ENCODE peak calls at places on chromosomes 2 and 18, in eight cellular contexts. J is right lobe of liver, T is tibial artery, Z is cardiac muscle cell, L is left ventricle myocardium inferior, Q is A549, O is mammary epithelial cell, U is H9. P is an unnamed sample.

GRCh38 chr2:105455488-105455991 is 56.7 kb upstream of the FHL2 start:
- DNase-seq in J (no peak), T (peak), Z (peak), L (no peak), Q (peak), O (peak), U (no peak), P (peak)

GRCh38 chr2:20472569-20472968 is 25.7 kb downstream of the RHOB start:
- DNase-seq in J (no peak), T (peak), Z (no peak), L (no peak), Q (no peak), O (no peak), U (no peak), P (no peak)

GRCh38 chr2:173644146-173644545 is 289.5 kb downstream of the CDCA7 start:
- DNase-seq in J (no peak), T (no peak), Z (peak), L (no peak), Q (no peak), O (peak), U (no peak), P (no peak)

GRCh38 chr2:151733781-151734672 is at the start of gene NEB:
- DNase-seq in J (no peak), T (no peak), Z (no peak), L (no peak), Q (no peak), O (no peak), U (no peak), P (no peak)

GRCh38 chr18:42045346-42045745 is 90.3 kb downstream of the PIK3C3 start:
- DNase-seq in J (no peak), T (no peak), Z (peak), L (no peak), Q (no peak), O (no peak), U (no peak), P (no peak)

GRCh38 chr2:555164-555922 is 121.9 kb downstream of the TMEM18 start:
- DNase-seq in J (no peak), T (no peak), Z (no peak), L (no peak), Q (no peak), O (no peak), U (no peak), P (no peak)

GRCh38 chr18:13543811-13544732 is 182.3 kb downstream of the FAM210A start:
- DNase-seq in J (no peak), T (no peak), Z (no peak), L (no peak), Q (no peak), O (no peak), U (no peak), P (no peak)

GRCh38 chr2:86283461-86284030 is 53.9 kb downstream of the REEP1 start:
- DNase-seq in J (no peak), T (no peak), Z (no peak), L (no peak), Q (no peak), O (no peak), U (no peak), P (no peak)

GRCh38 chr2:55478610-55479301 is 40.8 kb upstream of the CFAP36 start:
- DNase-seq in J (no peak), T (no peak), Z (no peak), L (no peak), Q (no peak), O (no peak), U (no peak), P (no peak)

GRCh38 chr18:22052405-22053105 is 116.8 kb upstream of the GATA6 start:
- DNase-seq in J (no peak), T (no peak), Z (peak), L (no peak), Q (no peak), O (no peak), U (no peak), P (no peak)

GRCh38 chr2:96163768-96164429 is 18.7 kb upstream of the DUSP2 start:
- DNase-seq in J (no peak), T (no peak), Z (no peak), L (no peak), Q (no peak), O (no peak), U (no peak), P (no peak)

GRCh38 chr2:136376798-136377211 is 258.9 kb upstream of the CXCR4 start:
- DNase-seq in J (no peak), T (no peak), Z (peak), L (no peak), Q (no peak), O (no peak), U (peak), P (no peak)

GRCh38 chr2:160417745-160418397 is 75.7 kb downstream of the RBMS1 start:
- DNase-seq in J (no peak), T (no peak), Z (peak), L (no peak), Q (no peak), O (peak), U (no peak), P (no peak)

GRCh38 chr2:102841107-102841840 is 79.4 kb downstream of the TMEM182 start:
- DNase-seq in J (no peak), T (no peak), Z (peak), L (peak), Q (peak), O (peak), U (peak), P (peak)

GRCh38 chr2:8217366-8218125 is 464.3 kb upstream of the ID2 start:
- DNase-seq in J (no peak), T (no peak), Z (no peak), L (no peak), Q (no peak), O (no peak), U (no peak), P (no peak)

GRCh38 chr2:98912957-98913915 is 22.8 kb downstream of the CRACDL start:
- DNase-seq in J (no peak), T (peak), Z (peak), L (no peak), Q (no peak), O (peak), U (no peak), P (peak)

GRCh38 chr2:3299130-3299529 is 78.5 kb downstream of the EIPR1 start:
- DNase-seq in J (peak), T (peak), Z (no peak), L (no peak), Q (no peak), O (no peak), U (no peak), P (no peak)

GRCh38 chr2:151918308-151918707 is 90.1 kb upstream of the ARL5A start:
- DNase-seq in J (no peak), T (no peak), Z (no peak), L (no peak), Q (no peak), O (no peak), U (no peak), P (no peak)

GRCh38 chr18:22703883-22704626 is 229.1 kb upstream of the RBBP8 start:
- DNase-seq in J (no peak), T (no peak), Z (peak), L (no peak), Q (peak), O (peak), U (no peak), P (no peak)

GRCh38 chr18:79902075-79902474 is 49.4 kb downstream of the SLC66A2 start:
- DNase-seq in J (peak), T (peak), Z (no peak), L (no peak), Q (no peak), O (no peak), U (peak), P (no peak)

GRCh38 chr18:49051323-49051967 is 100.7 kb upstream of the SMAD7 start:
- DNase-seq in J (no peak), T (no peak), Z (no peak), L (no peak), Q (no peak), O (no peak), U (no peak), P (no peak)

GRCh38 chr2:58640042-58640441 is 398.9 kb upstream of the FANCL start:
- DNase-seq in J (no peak), T (no peak), Z (no peak), L (no peak), Q (no peak), O (no peak), U (peak), P (no peak)

GRCh38 chr2:227436436-227436835 is 35.5 kb upstream of the AGFG1 start:
- DNase-seq in J (no peak), T (no peak), Z (peak), L (no peak), Q (no peak), O (no peak), U (no peak), P (no peak)

GRCh38 chr2:60890393-60890707 is 9.0 kb downstream of the REL start:
- DNase-seq in J (no peak), T (no peak), Z (no peak), L (no peak), Q (no peak), O (no peak), U (no peak), P (no peak)

GRCh38 chr2:888211-888801 is 62.3 kb upstream of the SNTG2 start:
- DNase-seq in J (no peak), T (no peak), Z (no peak), L (no peak), Q (no peak), O (no peak), U (peak), P (no peak)

GRCh38 chr2:47315490-47315889 is 87.5 kb upstream of the MSH2 start:
- DNase-seq in J (no peak), T (peak), Z (no peak), L (no peak), Q (no peak), O (no peak), U (no peak), P (no peak)
- H3K27ac ChIP-seq in J (no peak), T (no peak), Z (no peak), L (no peak), Q (no peak), O (no peak), U (no peak), P (no peak)

GRCh38 chr2:237434916-237435315 is 21.0 kb upstream of the COL6A3 start:
- DNase-seq in J (no peak), T (no peak), Z (peak), L (no peak), Q (no peak), O (no peak), U (no peak), P (no peak)
- H3K27ac ChIP-seq in J (no peak), T (peak), Z (no peak), L (peak), Q (peak), O (no peak), U (no peak), P (no peak)

DNA sequence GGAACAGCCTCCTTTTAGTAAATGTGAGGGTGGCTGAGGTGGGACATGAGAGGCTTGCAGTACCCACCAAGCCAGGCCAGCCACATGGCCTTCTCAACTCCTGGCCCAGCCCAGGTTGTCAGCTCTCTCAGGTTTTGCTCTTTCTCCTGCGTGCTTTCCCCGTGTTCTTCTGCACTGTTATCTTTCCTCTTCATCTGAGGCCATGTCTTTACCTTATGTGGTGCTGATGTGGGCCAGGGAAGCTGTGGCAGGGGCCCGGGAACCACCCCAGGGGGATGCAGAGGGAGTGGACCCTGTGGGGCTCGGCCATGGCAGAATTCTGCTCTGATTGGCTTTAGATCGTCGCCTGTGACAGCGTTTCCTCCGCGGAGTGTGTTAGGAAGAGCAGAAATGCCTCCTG is 54.5 kb downstream of the HPCAL1 start:
- DNase-seq in J (no peak), T (no peak), Z (no peak), L (no peak), Q (no peak), O (no peak), U (no peak), P (no peak)
- H3K27ac ChIP-seq in J (no peak), T (no peak), Z (no peak), L (no peak), Q (no peak), O (no peak), U (no peak), P (no peak)

DNA sequence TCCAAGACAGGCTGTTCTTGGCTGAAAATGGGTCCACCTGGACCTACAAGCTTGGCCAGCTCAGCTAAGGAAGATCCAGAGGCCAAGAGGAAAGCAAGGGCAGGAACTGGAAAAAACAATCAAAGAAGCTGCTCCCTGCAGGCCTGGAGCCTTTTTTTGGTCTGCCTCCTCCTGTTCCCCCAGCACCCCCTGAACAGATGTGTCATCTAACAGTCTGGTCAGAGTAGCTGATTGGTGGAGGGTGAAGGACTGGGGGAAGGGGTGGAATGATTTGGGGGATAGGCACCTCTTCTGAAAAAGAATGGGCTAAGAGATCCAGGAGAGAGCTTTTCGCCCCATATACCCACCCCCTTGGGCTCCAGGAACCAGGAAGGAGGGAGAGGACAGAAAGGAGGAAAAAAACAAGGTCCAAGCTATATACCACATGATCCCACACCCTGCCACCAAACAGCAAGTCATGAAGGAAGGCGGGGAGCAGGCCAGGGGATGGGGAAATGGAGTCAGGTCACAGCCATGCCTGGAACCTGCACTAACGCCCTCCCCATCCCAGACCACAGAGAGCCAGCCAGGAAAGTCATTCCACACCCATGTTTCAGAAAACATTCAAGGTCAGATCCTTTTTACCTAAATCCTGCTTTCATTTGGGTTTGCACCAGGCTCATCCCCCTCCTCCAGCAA is 2.0 kb downstream of the RAB11FIP5 start:
- DNase-seq in J (no peak), T (peak), Z (no peak), L (no peak), Q (no peak), O (no peak), U (no peak), P (no peak)
- H3K27ac ChIP-seq in J (peak), T (peak), Z (no peak), L (peak), Q (peak), O (peak), U (no peak), P (peak)

GRCh38 chr18:65206551-65207260 is 544.1 kb upstream of the CDH7 start:
- DNase-seq in J (no peak), T (no peak), Z (no peak), L (no peak), Q (no peak), O (no peak), U (peak), P (no peak)
- H3K27ac ChIP-seq in J (no peak), T (no peak), Z (no peak), L (no peak), Q (no peak), O (no peak), U (no peak), P (no peak)

DNA sequence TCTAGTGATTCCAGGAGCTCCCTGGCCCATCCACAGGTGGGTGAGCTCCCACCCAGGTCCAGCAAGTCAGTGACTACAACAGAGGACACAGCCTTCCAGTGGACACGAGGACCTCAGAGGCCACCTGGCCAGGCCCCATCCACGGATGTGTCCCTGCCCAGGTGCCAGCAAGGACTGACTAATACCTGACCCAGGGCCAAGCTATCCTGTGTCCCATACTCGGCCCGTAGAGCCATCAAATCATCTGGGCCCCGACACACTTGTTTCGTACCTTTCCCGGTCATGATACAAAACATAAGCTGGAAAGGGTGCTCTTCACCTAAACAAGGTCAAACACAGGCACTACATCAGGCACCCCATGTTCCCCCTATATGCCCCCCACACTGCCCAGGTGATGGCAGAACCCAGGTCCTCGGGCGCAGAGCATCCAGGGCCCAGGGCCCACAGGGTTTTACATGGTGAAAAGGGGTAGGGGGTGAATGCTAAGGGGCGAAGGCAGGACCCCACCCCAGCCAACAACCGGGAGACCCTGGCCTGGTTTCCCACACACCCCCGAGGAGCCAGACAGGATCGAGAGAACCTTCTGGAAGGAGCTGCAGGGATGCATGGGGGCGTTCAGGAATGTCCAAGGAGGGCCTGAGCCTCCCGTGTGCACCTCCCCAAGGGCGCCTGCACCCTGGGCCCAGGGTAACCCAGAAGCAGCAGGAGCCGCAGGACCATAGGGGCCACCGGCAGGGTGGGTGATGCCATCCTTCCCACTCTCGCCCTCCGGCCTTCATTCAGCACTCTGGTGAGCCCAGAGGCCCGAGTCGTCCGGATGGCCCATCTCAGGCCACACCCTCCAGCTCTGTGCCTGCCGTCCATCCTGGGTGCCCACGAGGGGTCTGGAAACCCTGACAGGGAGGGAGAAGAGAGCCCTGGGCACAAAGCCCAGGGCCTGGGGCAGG is 94.3 kb downstream of the HDAC4 start:
- DNase-seq in J (peak), T (peak), Z (no peak), L (no peak), Q (no peak), O (no peak), U (no peak), P (no peak)
- H3K27ac ChIP-seq in J (no peak), T (no peak), Z (no peak), L (peak), Q (no peak), O (no peak), U (no peak), P (no peak)

GRCh38 chr2:234640657-234641056 is 143.8 kb upstream of the ARL4C start:
- DNase-seq in J (no peak), T (no peak), Z (no peak), L (no peak), Q (no peak), O (no peak), U (no peak), P (no peak)
- H3K27ac ChIP-seq in J (no peak), T (no peak), Z (no peak), L (no peak), Q (peak), O (no peak), U (no peak), P (no peak)

GRCh38 chr2:42196403-42197267 is 27.5 kb downstream of the EML4 start:
- DNase-seq in J (no peak), T (no peak), Z (peak), L (no peak), Q (peak), O (peak), U (peak), P (no peak)
- H3K27ac ChIP-seq in J (peak), T (no peak), Z (peak), L (no peak), Q (peak), O (no peak), U (no peak), P (no peak)

GRCh38 chr2:36965196-36965595 is 1.1 kb downstream of the STRN start:
- DNase-seq in J (no peak), T (no peak), Z (peak), L (no peak), Q (no peak), O (peak), U (no peak), P (no peak)

GRCh38 chr2:36965751-36966369 is 476 bp downstream of the STRN start:
- DNase-seq in J (no peak), T (peak), Z (no peak), L (peak), Q (peak), O (peak), U (peak), P (no peak)

GRCh38 chr2:36966370-36967235 is at the start of gene STRN:
- DNase-seq in J (peak), T (peak), Z (peak), L (peak), Q (peak), O (peak), U (peak), P (peak)

GRCh38 chr2:36964496-36965058 is 1.8 kb downstream of the STRN start:
- DNase-seq in J (no peak), T (no peak), Z (no peak), L (no peak), Q (no peak), O (peak), U (no peak), P (no peak)

GRCh38 chr2:36967236-36967876 is 1.0 kb upstream of the STRN start:
- DNase-seq in J (no peak), T (no peak), Z (no peak), L (no peak), Q (no peak), O (peak), U (no peak), P (no peak)
- H3K27ac ChIP-seq in J (peak), T (peak), Z (peak), L (peak), Q (peak), O (peak), U (no peak), P (peak)